ENCODE peak calls at places on chromosomes 7 and 10, in nine cellular contexts. G is erythroblast; K is Peyer's patch; F is MM.1S; J is posterior cingulate gyrus; A is H9; P is activated CD4-positive, CD25-positive, alpha-beta regulatory T cell; N is HS-5; H is RWPE1. Z is an unnamed sample.
A peak's percentile ranks its signal among the peaks of the same experiment; 100 is the strongest.

GRCh38 chr10:126931548-126931947 is 26.3 kb downstream of the DOCK1 start:
- DNase-seq in G (no peak), K (no peak), F (no peak), J (no peak), A (no peak), P (no peak), N (no peak), H (no peak), Z (no peak)

GRCh38 chr7:121395494-121395960 is 581 bp downstream of the FAM3C start:
- DNase-seq in G (peak; percentile 64), K (no peak), F (peak; percentile 73), J (no peak), A (peak; percentile 52), P (peak; percentile 34), N (no peak), H (peak; percentile 26), Z (peak; percentile 22)

GRCh38 chr10:3654496-3654895 is 130.5 kb downstream of the KLF6 start:
- DNase-seq in G (no peak), K (no peak), F (no peak), J (no peak), A (no peak), P (no peak), N (no peak), H (no peak), Z (no peak)

GRCh38 chr10:78309536-78310237 is 276.0 kb downstream of the RPS24 start:
- DNase-seq in G (no peak), K (no peak), F (no peak), J (no peak), A (no peak), P (no peak), N (no peak), H (no peak), Z (no peak)

GRCh38 chr7:41574377-41574776 is 128.5 kb downstream of the INHBA start:
- DNase-seq in G (no peak), K (no peak), F (no peak), J (no peak), A (no peak), P (no peak), N (peak; percentile 37), H (no peak), Z (no peak)

GRCh38 chr7:73976761-73977625 is 51.0 kb upstream of the ELN start:
- DNase-seq in G (no peak), K (no peak), F (no peak), J (no peak), A (peak; percentile 20), P (no peak), N (no peak), H (no peak), Z (no peak)

GRCh38 chr10:92418221-92418620 is 127.3 kb downstream of the MARCHF5 start:
- DNase-seq in G (no peak), K (no peak), F (no peak), J (no peak), A (no peak), P (no peak), N (no peak), H (no peak), Z (no peak)

GRCh38 chr10:13711281-13711680 is 124.5 kb downstream of the PRPF18 start:
- DNase-seq in G (no peak), K (no peak), F (no peak), J (no peak), A (no peak), P (no peak), N (no peak), H (no peak), Z (no peak)

GRCh38 chr7:144827581-144828139 is 8.2 kb downstream of the TPK1 start:
- DNase-seq in G (no peak), K (no peak), F (no peak), J (no peak), A (no peak), P (no peak), N (no peak), H (no peak), Z (no peak)

GRCh38 chr7:121262221-121262620 is 66.6 kb upstream of the WNT16 start:
- DNase-seq in G (no peak), K (no peak), F (no peak), J (no peak), A (no peak), P (no peak), N (no peak), H (no peak), Z (no peak)

GRCh38 chr7:96380111-96380512 is 58.2 kb upstream of the SLC25A13 start:
- DNase-seq in G (no peak), K (no peak), F (no peak), J (no peak), A (peak; percentile 51), P (no peak), N (no peak), H (no peak), Z (no peak)

GRCh38 chr10:107166378-107166777 is 1.9 kb upstream of the SORCS1 start:
- DNase-seq in G (no peak), K (no peak), F (no peak), J (no peak), A (no peak), P (no peak), N (no peak), H (no peak), Z (no peak)

GRCh38 chr10:72002354-72003295 is 38.4 kb downstream of the CHST3 start:
- DNase-seq in G (no peak), K (no peak), F (no peak), J (no peak), A (no peak), P (no peak), N (no peak), H (no peak), Z (no peak)

GRCh38 chr10:929965-930364 is 1.5 kb downstream of the LARP4B start:
- DNase-seq in G (peak; percentile 61), K (no peak), F (peak; percentile 69), J (no peak), A (no peak), P (no peak), N (no peak), H (no peak), Z (no peak)

GRCh38 chr10:132422931-132423813 is 26.2 kb downstream of the PWWP2B start:
- DNase-seq in G (no peak), K (no peak), F (no peak), J (peak; percentile 42), A (no peak), P (no peak), N (no peak), H (no peak), Z (no peak)

GRCh38 chr10:91389636-91390512 is 20.3 kb upstream of the HECTD2 start:
- DNase-seq in G (peak; percentile 81), K (no peak), F (peak; percentile 86), J (no peak), A (no peak), P (no peak), N (no peak), H (peak; percentile 54), Z (no peak)

GRCh38 chr7:22154130-22154529 is 202.8 kb downstream of the RAPGEF5 start:
- DNase-seq in G (no peak), K (no peak), F (peak; percentile 72), J (no peak), A (no peak), P (no peak), N (no peak), H (no peak), Z (no peak)

GRCh38 chr10:94324609-94325233 is 38.0 kb downstream of the NOC3L start:
- DNase-seq in G (no peak), K (no peak), F (no peak), J (no peak), A (no peak), P (no peak), N (no peak), H (no peak), Z (no peak)

Z was measured in central memory CD8-positive, alpha-beta T cell.